ENCODE peak calls at places on chromosomes 5 and 9, in eight cellular contexts. One of them, this sample, is unnamed.

GRCh38 chr9:122562134-122562760 is 9.3 kb downstream of the OR1N2 start:
- DNase-seq in ovary: no peak
- DNase-seq in cardiac muscle cell: no peak
- DNase-seq in IMR-90: no peak
- DNase-seq in spleen: no peak
- DNase-seq in A549: no peak
- DNase-seq in psoas muscle: no peak
- DNase-seq in body of pancreas: no peak
- DNase-seq in this sample: no peak

GRCh38 chr5:112551437-112552018 is 132.5 kb upstream of the EPB41L4A start:
- DNase-seq in ovary: peak; percentile 55
- DNase-seq in cardiac muscle cell: peak; percentile 79
- DNase-seq in IMR-90: peak; percentile 72
- DNase-seq in spleen: no peak
- DNase-seq in A549: peak; percentile 56
- DNase-seq in psoas muscle: no peak
- DNase-seq in body of pancreas: peak; percentile 71
- DNase-seq in this sample: no peak

GRCh38 chr9:36903541-36904435 is 130.3 kb downstream of the PAX5 start:
- DNase-seq in ovary: no peak
- DNase-seq in cardiac muscle cell: no peak
- DNase-seq in IMR-90: peak; percentile 52
- DNase-seq in spleen: no peak
- DNase-seq in A549: no peak
- DNase-seq in psoas muscle: no peak
- DNase-seq in body of pancreas: peak; percentile 38
- DNase-seq in this sample: no peak

GRCh38 chr9:22214497-22215031 is 205.5 kb upstream of the CDKN2B start:
- DNase-seq in ovary: no peak
- DNase-seq in cardiac muscle cell: no peak
- DNase-seq in IMR-90: peak; percentile 77
- DNase-seq in spleen: no peak
- DNase-seq in A549: no peak
- DNase-seq in psoas muscle: no peak
- DNase-seq in body of pancreas: peak; percentile 8
- DNase-seq in this sample: no peak

GRCh38 chr5:168976311-168976893 is 324.5 kb downstream of the SLIT3 start:
- DNase-seq in ovary: no peak
- DNase-seq in cardiac muscle cell: no peak
- DNase-seq in IMR-90: no peak
- DNase-seq in spleen: no peak
- DNase-seq in A549: no peak
- DNase-seq in psoas muscle: no peak
- DNase-seq in body of pancreas: peak; percentile 10
- DNase-seq in this sample: no peak

GRCh38 chr9:28941856-28942255 is 1368.6 kb upstream of the C9orf72 start:
- DNase-seq in ovary: no peak
- DNase-seq in cardiac muscle cell: no peak
- DNase-seq in IMR-90: no peak
- DNase-seq in spleen: no peak
- DNase-seq in A549: no peak
- DNase-seq in psoas muscle: no peak
- DNase-seq in body of pancreas: no peak
- DNase-seq in this sample: no peak

GRCh38 chr5:150288361-150288760 is 1.2 kb downstream of the CAMK2A start:
- DNase-seq in ovary: no peak
- DNase-seq in cardiac muscle cell: no peak
- DNase-seq in IMR-90: no peak
- DNase-seq in spleen: peak; percentile 30
- DNase-seq in A549: no peak
- DNase-seq in psoas muscle: no peak
- DNase-seq in body of pancreas: no peak
- DNase-seq in this sample: peak; percentile 11

GRCh38 chr9:107945961-107946360 is 456.4 kb upstream of the KLF4 start:
- DNase-seq in ovary: no peak
- DNase-seq in cardiac muscle cell: no peak
- DNase-seq in IMR-90: no peak
- DNase-seq in spleen: no peak
- DNase-seq in A549: no peak
- DNase-seq in psoas muscle: no peak
- DNase-seq in body of pancreas: no peak
- DNase-seq in this sample: no peak

GRCh38 chr9:97315550-97315949 is 8.1 kb downstream of the CCDC180 start:
- DNase-seq in ovary: no peak
- DNase-seq in cardiac muscle cell: no peak
- DNase-seq in IMR-90: peak; percentile 33
- DNase-seq in spleen: no peak
- DNase-seq in A549: no peak
- DNase-seq in psoas muscle: no peak
- DNase-seq in body of pancreas: no peak
- DNase-seq in this sample: no peak

GRCh38 chr5:67245259-67245846 is 48.8 kb upstream of the CD180 start:
- DNase-seq in ovary: no peak
- DNase-seq in cardiac muscle cell: no peak
- DNase-seq in IMR-90: no peak
- DNase-seq in spleen: no peak
- DNase-seq in A549: no peak
- DNase-seq in psoas muscle: no peak
- DNase-seq in body of pancreas: no peak
- DNase-seq in this sample: no peak

GRCh38 chr5:67246108-67246507 is 49.5 kb upstream of the CD180 start:
- DNase-seq in ovary: peak; percentile 53
- DNase-seq in cardiac muscle cell: peak; percentile 76
- DNase-seq in IMR-90: peak; percentile 82
- DNase-seq in spleen: no peak
- DNase-seq in A549: peak; percentile 5
- DNase-seq in psoas muscle: no peak
- DNase-seq in body of pancreas: peak; percentile 54
- DNase-seq in this sample: no peak

GRCh38 chr5:67246546-67246945 is 49.9 kb upstream of the CD180 start:
- DNase-seq in ovary: no peak
- DNase-seq in cardiac muscle cell: no peak
- DNase-seq in IMR-90: no peak
- DNase-seq in spleen: no peak
- DNase-seq in A549: no peak
- DNase-seq in psoas muscle: no peak
- DNase-seq in body of pancreas: no peak
- DNase-seq in this sample: no peak

GRCh38 chr5:67249590-67249895 is 52.9 kb upstream of the CD180 start:
- DNase-seq in ovary: no peak
- DNase-seq in cardiac muscle cell: peak; percentile 66
- DNase-seq in IMR-90: no peak
- DNase-seq in spleen: no peak
- DNase-seq in A549: no peak
- DNase-seq in psoas muscle: no peak
- DNase-seq in body of pancreas: no peak
- DNase-seq in this sample: no peak

DNA sequence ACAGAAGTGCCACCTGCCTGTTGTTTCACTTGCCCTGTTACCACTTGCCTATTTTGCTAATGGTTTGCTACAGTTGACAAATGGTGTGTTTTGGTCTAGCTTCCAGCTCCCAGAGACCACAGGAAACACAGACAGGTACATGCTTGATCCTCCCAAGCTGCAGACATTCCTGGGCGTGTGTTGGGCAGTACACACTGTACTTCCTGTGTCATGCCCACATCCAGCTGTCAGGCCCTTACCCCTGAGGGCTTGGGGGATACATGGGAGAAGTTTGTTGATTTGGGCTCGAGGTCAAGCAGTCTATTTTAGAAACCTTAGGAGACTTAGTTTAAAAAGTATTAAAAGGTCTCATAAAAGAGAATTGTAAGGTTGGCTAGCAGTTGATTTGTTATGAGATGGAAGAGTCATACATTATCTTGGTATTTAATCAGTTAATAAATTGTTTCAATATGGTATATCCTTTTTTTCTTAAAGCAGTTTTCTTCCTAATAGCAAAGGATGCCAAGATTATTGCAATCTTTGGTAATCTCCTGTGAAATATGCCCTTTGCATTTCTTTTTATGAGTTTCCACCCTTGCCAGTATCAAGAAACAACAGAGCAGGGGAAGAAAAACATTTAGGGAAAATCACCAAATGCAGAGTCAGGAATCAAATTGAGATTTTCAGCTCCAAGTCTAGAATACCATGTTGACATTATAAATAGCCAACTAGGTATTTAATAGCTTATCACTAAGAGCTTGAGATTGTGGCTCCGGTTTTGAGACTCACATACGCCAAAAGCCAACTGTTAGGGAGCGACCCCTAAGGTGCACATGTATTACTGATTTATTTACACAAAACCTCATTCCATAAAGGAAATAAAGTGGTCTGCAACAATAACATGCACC is 52.3 kb upstream of the CD180 start:
- DNase-seq in ovary: no peak
- DNase-seq in cardiac muscle cell: no peak
- DNase-seq in IMR-90: no peak
- DNase-seq in spleen: no peak
- DNase-seq in A549: no peak
- DNase-seq in psoas muscle: no peak
- DNase-seq in body of pancreas: no peak
- DNase-seq in this sample: no peak
- H3K4me1 ChIP-seq in ovary: peaks cover 5% of the 10 kb centered on the region
- H3K4me1 ChIP-seq in cardiac muscle cell: peaks cover 14% of the 10 kb centered on the region
- H3K4me1 ChIP-seq in IMR-90: no peaks in the 10 kb centered on the region
- H3K4me1 ChIP-seq in spleen: peaks cover 9% of the 10 kb centered on the region
- H3K4me1 ChIP-seq in A549: no peaks in the 10 kb centered on the region
- H3K4me1 ChIP-seq in psoas muscle: peaks cover 20% of the 10 kb centered on the region
- H3K4me1 ChIP-seq in body of pancreas: no peaks in the 10 kb centered on the region
- H3K4me1 ChIP-seq in this sample: no peaks in the 10 kb centered on the region

DNA sequence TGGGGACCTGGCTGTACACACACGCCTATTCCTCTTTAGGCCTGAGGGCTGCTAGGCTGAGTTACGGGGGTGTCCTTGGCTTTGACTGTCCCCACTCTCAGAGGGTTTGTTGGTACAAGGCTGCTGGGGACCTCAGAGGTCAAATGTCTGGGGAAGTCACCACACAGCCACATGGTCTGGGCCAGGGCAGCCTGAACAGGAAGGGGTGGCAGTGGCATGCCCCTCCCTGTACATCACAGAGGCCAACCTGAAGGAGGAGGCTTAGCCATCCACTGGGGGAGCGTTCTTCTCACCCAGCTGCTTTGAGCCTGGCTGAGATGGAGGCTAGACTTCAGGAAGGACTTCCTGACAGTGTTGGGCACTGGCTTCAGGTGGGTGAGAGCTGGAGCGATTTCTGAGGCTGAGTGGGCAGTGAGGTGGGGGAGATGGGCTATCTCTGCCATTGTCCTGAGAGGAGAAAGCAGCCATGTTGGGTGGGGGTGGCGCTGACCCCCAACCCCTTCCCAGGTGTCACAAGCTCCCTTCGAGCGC is 36.3 kb downstream of the CXXC5 start:
- DNase-seq in ovary: no peak
- DNase-seq in cardiac muscle cell: no peak
- DNase-seq in IMR-90: no peak
- DNase-seq in spleen: no peak
- DNase-seq in A549: no peak
- DNase-seq in psoas muscle: no peak
- DNase-seq in body of pancreas: no peak
- DNase-seq in this sample: no peak
- H3K4me1 ChIP-seq in ovary: peaks cover 2% of the 10 kb centered on the region
- H3K4me1 ChIP-seq in cardiac muscle cell: peaks cover 9% of the 10 kb centered on the region
- H3K4me1 ChIP-seq in IMR-90: peaks cover 3% of the 10 kb centered on the region
- H3K4me1 ChIP-seq in spleen: peaks cover 50% of the 10 kb centered on the region
- H3K4me1 ChIP-seq in A549: peaks cover 24% of the 10 kb centered on the region
- H3K4me1 ChIP-seq in psoas muscle: peaks cover 80% of the 10 kb centered on the region
- H3K4me1 ChIP-seq in body of pancreas: peaks cover 60% of the 10 kb centered on the region
- H3K4me1 ChIP-seq in this sample: peaks cover 61% of the 10 kb centered on the region

GRCh38 chr9:134811079-134811672 is 69.4 kb upstream of the FCN2 start:
- DNase-seq in ovary: no peak
- DNase-seq in cardiac muscle cell: no peak
- DNase-seq in IMR-90: no peak
- DNase-seq in spleen: no peak
- DNase-seq in A549: no peak
- DNase-seq in psoas muscle: no peak
- DNase-seq in body of pancreas: no peak
- DNase-seq in this sample: no peak
- H3K4me1 ChIP-seq in ovary: peaks cover 1% of the 10 kb centered on the region
- H3K4me1 ChIP-seq in cardiac muscle cell: peaks cover 12% of the 10 kb centered on the region
- H3K4me1 ChIP-seq in IMR-90: peaks cover 60% of the 10 kb centered on the region
- H3K4me1 ChIP-seq in spleen: no peaks in the 10 kb centered on the region
- H3K4me1 ChIP-seq in A549: no peaks in the 10 kb centered on the region
- H3K4me1 ChIP-seq in psoas muscle: peaks cover 7% of the 10 kb centered on the region
- H3K4me1 ChIP-seq in body of pancreas: no peaks in the 10 kb centered on the region
- H3K4me1 ChIP-seq in this sample: no peaks in the 10 kb centered on the region

GRCh38 chr5:36878421-36879088 is 2.0 kb downstream of the NIPBL start:
- DNase-seq in ovary: peak; percentile 35
- DNase-seq in cardiac muscle cell: peak; percentile 84
- DNase-seq in IMR-90: peak; percentile 57
- DNase-seq in spleen: peak; percentile 61
- DNase-seq in A549: no peak
- DNase-seq in psoas muscle: no peak
- DNase-seq in body of pancreas: peak; percentile 7
- DNase-seq in this sample: no peak
- H3K4me1 ChIP-seq in ovary: peaks cover 4% of the 10 kb centered on the region
- H3K4me1 ChIP-seq in cardiac muscle cell: peaks cover 40% of the 10 kb centered on the region
- H3K4me1 ChIP-seq in IMR-90: no peaks in the 10 kb centered on the region
- H3K4me1 ChIP-seq in spleen: peaks cover 61% of the 10 kb centered on the region
- H3K4me1 ChIP-seq in A549: peaks cover 34% of the 10 kb centered on the region
- H3K4me1 ChIP-seq in psoas muscle: peaks cover 59% of the 10 kb centered on the region
- H3K4me1 ChIP-seq in body of pancreas: peaks cover 52% of the 10 kb centered on the region
- H3K4me1 ChIP-seq in this sample: peaks cover 61% of the 10 kb centered on the region

GRCh38 chr9:136202449-136203405 is 2.2 kb downstream of the LHX3 start:
- DNase-seq in ovary: no peak
- DNase-seq in cardiac muscle cell: no peak
- DNase-seq in IMR-90: no peak
- DNase-seq in spleen: no peak
- DNase-seq in A549: no peak
- DNase-seq in psoas muscle: no peak
- DNase-seq in body of pancreas: no peak
- DNase-seq in this sample: no peak
- H3K4me1 ChIP-seq in ovary: no peaks in the 10 kb centered on the region
- H3K4me1 ChIP-seq in cardiac muscle cell: peaks cover 5% of the 10 kb centered on the region
- H3K4me1 ChIP-seq in IMR-90: no peaks in the 10 kb centered on the region
- H3K4me1 ChIP-seq in spleen: peaks cover 7% of the 10 kb centered on the region
- H3K4me1 ChIP-seq in A549: peaks cover 10% of the 10 kb centered on the region
- H3K4me1 ChIP-seq in psoas muscle: no peaks in the 10 kb centered on the region
- H3K4me1 ChIP-seq in body of pancreas: peaks cover 14% of the 10 kb centered on the region
- H3K4me1 ChIP-seq in this sample: no peaks in the 10 kb centered on the region

DNA sequence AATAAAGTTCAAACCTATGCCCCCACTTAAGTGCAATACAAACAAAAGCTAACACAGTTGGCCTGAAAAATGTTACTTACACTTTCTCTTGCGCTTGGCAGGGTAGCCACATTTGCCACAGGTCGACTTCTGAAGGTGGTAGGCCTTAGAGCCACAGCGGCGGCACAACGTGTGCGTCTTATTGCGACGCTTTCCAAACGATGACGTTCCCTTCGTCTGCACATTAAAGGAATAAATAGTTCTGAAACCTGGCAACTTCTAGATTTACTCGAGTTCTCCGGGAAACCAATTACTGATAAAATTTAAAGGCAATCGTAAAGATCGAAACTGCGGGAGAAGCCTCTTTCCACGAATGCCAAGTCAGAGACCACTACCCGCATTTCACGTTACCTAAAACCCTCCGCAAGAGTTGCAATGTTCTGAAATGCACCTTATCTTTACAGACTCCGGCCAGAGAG is 602 bp downstream of the RPL37 start:
- DNase-seq in ovary: no peak
- DNase-seq in cardiac muscle cell: peak; percentile 52
- DNase-seq in IMR-90: peak; percentile 33
- DNase-seq in spleen: peak; percentile 81
- DNase-seq in A549: no peak
- DNase-seq in psoas muscle: no peak
- DNase-seq in body of pancreas: peak; percentile 32
- DNase-seq in this sample: no peak
- H3K4me1 ChIP-seq in ovary: peaks cover 2% of the 10 kb centered on the region
- H3K4me1 ChIP-seq in cardiac muscle cell: peaks cover 13% of the 10 kb centered on the region
- H3K4me1 ChIP-seq in IMR-90: peaks cover 2% of the 10 kb centered on the region
- H3K4me1 ChIP-seq in spleen: peaks cover 25% of the 10 kb centered on the region
- H3K4me1 ChIP-seq in A549: peaks cover 39% of the 10 kb centered on the region
- H3K4me1 ChIP-seq in psoas muscle: peaks cover 22% of the 10 kb centered on the region
- H3K4me1 ChIP-seq in body of pancreas: peaks cover 31% of the 10 kb centered on the region
- H3K4me1 ChIP-seq in this sample: peaks cover 10% of the 10 kb centered on the region

This sample was measured in right lobe of liver.